ENCODE peak calls at places on chromosomes 12 and 14, in five cellular contexts. K, Y, F, G and Q are unnamed samples.

GRCh38 chr14:20873370-20874177 is 17.6 kb upstream of the RNASE3 start:
- DNase-seq in K (peak), F (peak), Y (peak), G (peak), Q (peak)

GRCh38 chr12:127583041-127583440 is 683.9 kb upstream of the TMEM132C start:
- DNase-seq in G (no peak), K (no peak), Y (no peak), F (no peak), Q (no peak)

GRCh38 chr12:2282321-2282720 is 229.5 kb downstream of the CACNA1C start:
- DNase-seq in K (no peak), G (peak), Y (no peak), F (peak), Q (no peak)

GRCh38 chr12:50676761-50677160 is 87.1 kb upstream of the ATF1 start:
- DNase-seq in G (no peak), Y (no peak), F (no peak), K (no peak), Q (no peak)

GRCh38 chr14:96098309-96098998 is 59.3 kb downstream of the C14orf132 start:
- DNase-seq in G (peak), K (peak), F (peak), Y (peak), Q (peak)

GRCh38 chr14:51614707-51615106 is 37.0 kb upstream of the FRMD6 start:
- DNase-seq in K (no peak), G (no peak), F (no peak), Y (no peak), Q (no peak)

GRCh38 chr12:14273911-14274306 is 91.6 kb upstream of the ATF7IP start:
- DNase-seq in G (no peak), F (no peak), K (no peak), Y (no peak), Q (no peak)

GRCh38 chr12:125005652-125006051 is 12.2 kb downstream of the BRI3BP start:
- DNase-seq in F (no peak), K (peak), G (no peak), Y (no peak), Q (no peak)

GRCh38 chr12:132717531-132718387 is 7.1 kb downstream of the PGAM5 start:
- DNase-seq in Y (no peak), G (no peak), K (no peak), F (no peak), Q (no peak)

GRCh38 chr12:132218915-132219314 is 74.7 kb downstream of the NOC4L start:
- DNase-seq in K (peak), Y (peak), G (peak), F (peak), Q (peak)

GRCh38 chr14:58746261-58746660 is 108.5 kb downstream of the DACT1 start:
- DNase-seq in F (no peak), K (no peak), G (no peak), Y (no peak), Q (peak)
- H3K4me2 ChIP-seq in F (no peak), K (peak), G (no peak), Y (no peak), Q (peak)

GRCh38 chr14:74065746-74066575 is 18.3 kb downstream of the ALDH6A1 start:
- DNase-seq in Y (no peak), K (no peak), F (no peak), G (no peak), Q (no peak)

GRCh38 chr14:74064883-74065282 is 19.4 kb downstream of the ALDH6A1 start:
- DNase-seq in F (no peak), G (no peak), Y (no peak), K (no peak), Q (no peak)

GRCh38 chr14:74062809-74063150 is 21.5 kb downstream of the ALDH6A1 start:
- DNase-seq in F (no peak), Y (no peak), G (no peak), K (no peak), Q (no peak)
- H3K4me2 ChIP-seq in F (no peak), Y (no peak), G (no peak), K (no peak), Q (peak)

DNA sequence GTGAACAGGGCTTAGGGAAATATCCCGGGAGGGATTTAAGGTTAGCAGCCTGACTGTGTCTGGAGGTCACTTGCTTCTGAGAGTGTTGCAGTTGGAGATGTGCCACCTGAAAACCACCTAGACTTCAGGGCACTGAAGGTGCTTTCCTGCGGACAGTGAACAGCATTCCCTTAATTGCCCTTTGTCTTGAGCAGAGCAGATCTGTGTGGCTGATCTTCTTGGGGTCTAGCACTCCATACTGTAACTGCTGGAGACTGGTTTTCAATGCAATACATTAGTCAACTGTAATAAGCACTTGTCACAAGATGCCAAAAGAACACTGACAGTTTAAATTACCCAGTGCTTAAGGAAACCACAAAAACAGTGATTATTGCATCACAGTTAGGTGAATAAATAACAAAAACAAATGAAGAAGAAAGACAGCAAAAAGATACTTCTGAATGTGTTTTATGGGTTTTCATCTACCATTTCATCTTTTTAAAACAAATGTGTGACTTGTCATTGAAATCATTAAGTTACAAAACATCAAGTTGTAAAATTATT is 111.8 kb downstream of the PRIMA1 start:
- DNase-seq in G (no peak), K (no peak), F (no peak), Y (no peak), Q (no peak)
- H3K4me2 ChIP-seq in G (no peak), K (no peak), F (no peak), Y (no peak), Q (no peak)

DNA sequence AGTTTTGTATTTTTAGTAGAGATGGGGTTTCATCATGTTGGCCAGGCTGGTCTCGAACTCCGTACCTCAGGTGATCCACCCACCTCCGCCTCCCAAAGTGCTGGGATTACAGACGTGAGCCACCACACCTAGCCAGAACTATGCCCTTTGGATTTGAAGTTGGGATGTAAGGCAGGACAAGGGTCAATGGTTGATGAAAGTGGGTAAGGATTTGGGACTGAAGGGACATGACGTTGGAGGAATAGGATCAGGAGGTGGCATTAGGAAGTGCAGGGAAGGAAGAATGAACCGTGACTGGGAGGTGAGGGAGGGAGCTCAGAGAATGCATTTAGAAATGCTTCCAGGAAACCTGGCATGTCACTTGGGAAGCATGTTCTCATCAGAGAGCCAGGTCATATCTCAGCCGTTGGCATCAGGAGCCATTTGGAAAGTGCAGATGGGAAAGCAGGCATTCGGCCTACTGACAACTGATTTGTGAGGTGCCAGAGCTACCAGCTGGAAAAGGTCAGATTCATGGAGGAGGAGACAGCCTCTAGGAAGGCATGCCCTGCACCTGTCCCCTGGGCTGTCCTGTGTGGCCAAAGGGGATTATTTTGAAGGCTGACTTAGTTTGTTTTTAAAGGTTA is 2.2 kb downstream of the CRADD start:
- DNase-seq in G (no peak), F (no peak), Y (no peak), K (no peak), Q (no peak)
- H3K4me2 ChIP-seq in G (no peak), F (no peak), Y (no peak), K (no peak), Q (no peak)

GRCh38 chr12:96061864-96062453 is 26.6 kb upstream of the LTA4H start:
- DNase-seq in Y (peak), G (peak), F (peak), K (peak), Q (peak)

GRCh38 chr12:96061323-96061722 is 25.9 kb upstream of the LTA4H start:
- DNase-seq in G (no peak), F (no peak), K (no peak), Y (no peak), Q (no peak)

GRCh38 chr12:96063046-96063445 is 27.7 kb upstream of the LTA4H start:
- DNase-seq in F (no peak), Y (no peak), K (peak), G (no peak), Q (no peak)

GRCh38 chr12:96064966-96065365 is 29.6 kb upstream of the LTA4H start:
- DNase-seq in G (no peak), K (no peak), Y (no peak), F (no peak), Q (no peak)

DNA sequence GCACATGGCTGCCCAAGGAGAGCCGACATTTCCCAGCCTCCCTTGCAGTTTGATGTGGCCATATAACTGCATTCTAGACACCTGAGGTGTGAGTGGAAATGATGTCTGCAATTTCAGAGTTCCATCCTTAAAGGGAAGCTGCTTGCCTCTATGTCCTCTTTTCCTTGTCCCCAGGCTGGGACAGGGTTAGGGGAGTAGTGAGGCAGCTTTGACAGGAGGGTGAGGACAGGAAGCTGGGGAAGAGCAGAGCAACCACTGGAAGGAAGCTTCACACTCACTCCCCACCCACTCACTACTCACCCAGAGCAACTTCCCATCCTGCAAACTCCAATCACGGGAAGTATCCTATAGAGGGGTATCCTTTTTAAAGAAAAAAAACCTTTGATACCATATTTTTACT is 28.9 kb upstream of the LTA4H start:
- DNase-seq in Y (no peak), G (no peak), F (no peak), K (no peak), Q (no peak)
- H3K4me2 ChIP-seq in Y (no peak), G (no peak), F (no peak), K (no peak), Q (no peak)

DNA sequence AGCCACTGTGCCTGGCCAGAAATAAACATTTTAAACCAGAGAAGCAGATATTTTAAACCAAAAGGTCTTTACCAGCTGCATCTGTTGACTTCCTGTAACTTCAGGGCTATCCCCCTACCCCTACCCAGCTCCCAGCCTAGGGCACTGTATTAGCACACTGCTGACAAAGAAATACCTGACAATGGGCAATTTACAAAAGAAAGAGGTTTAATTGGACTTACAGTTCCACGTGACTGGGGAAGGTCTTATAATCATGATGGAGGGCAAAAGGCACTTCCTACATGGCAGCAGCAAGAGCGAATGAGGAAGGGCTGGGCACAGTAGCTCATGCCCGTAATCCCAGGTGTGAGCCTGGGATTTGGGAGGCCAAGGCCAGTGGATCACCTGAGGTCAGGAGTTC is 26.0 kb downstream of the GEMIN2 start:
- DNase-seq in Y (no peak), F (peak), K (no peak), G (no peak), Q (no peak)
- H3K4me2 ChIP-seq in Y (no peak), F (no peak), K (no peak), G (no peak), Q (no peak)

GRCh38 chr12:95169368-95169767 is 47.9 kb downstream of the FGD6 start:
- DNase-seq in Y (no peak), G (peak), F (no peak), K (no peak), Q (peak)
- H3K4me2 ChIP-seq in Y (no peak), G (no peak), F (no peak), K (no peak), Q (peak)

GRCh38 chr14:60652674-60653387 is 3.6 kb upstream of the SIX1 start:
- DNase-seq in Y (peak), F (peak), K (peak), G (no peak), Q (no peak)

GRCh38 chr14:60653709-60654161 is 4.5 kb upstream of the SIX1 start:
- DNase-seq in K (no peak), F (peak), G (no peak), Y (no peak), Q (no peak)

GRCh38 chr14:60654303-60654925 is 5.1 kb upstream of the SIX1 start:
- DNase-seq in K (peak), F (no peak), Y (peak), G (no peak), Q (no peak)

GRCh38 chr14:60651936-60652673 is 2.8 kb upstream of the SIX1 start:
- DNase-seq in K (peak), Y (peak), G (no peak), F (peak), Q (no peak)

DNA sequence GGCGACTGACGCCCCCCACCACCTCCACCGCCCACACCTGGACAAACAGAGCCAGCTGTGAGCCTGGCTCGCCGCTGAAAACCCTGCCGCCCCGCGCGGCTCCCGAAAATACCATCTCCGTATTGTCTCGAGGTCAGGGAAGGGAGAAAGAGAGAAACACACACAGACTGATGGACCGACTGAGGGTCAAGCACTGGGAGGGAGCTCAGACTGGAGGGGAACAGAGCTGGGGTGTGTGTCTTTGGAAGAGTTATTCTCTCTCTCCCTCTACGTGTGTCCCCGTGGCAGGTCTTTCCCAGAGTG is 4.1 kb upstream of the SIX1 start:
- DNase-seq in K (peak), Y (no peak), G (no peak), F (peak), Q (no peak)
- H3K4me2 ChIP-seq in K (peak), Y (peak), G (peak), F (peak), Q (no peak)

DNA sequence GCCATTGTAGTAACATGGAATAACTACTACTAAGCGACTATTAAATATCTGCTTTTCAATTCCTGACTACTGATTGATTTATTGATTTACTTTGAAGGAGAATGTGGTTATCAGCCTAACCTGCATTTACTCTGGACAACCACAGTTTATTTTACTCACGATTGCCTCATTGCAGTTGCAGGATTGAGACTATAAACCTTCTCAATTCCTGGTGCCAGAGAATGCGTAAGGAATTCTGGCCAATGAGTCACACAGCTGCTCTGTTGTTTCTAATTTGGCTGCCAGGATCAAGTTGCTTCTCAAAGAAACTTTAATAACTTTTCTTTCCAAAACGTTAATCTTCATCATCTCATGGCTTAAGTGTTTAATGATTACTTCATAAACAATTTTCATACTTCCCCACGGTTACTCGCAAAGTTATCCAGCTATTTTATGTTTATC is 13.1 kb upstream of the TMTC1 start:
- DNase-seq in Y (no peak), G (no peak), K (no peak), F (no peak), Q (peak)
- H3K4me2 ChIP-seq in Y (no peak), G (no peak), K (peak), F (no peak), Q (peak)

GRCh38 chr12:80498059-80498728 is 54.2 kb downstream of the PTPRQ start:
- DNase-seq in F (no peak), Y (no peak), K (no peak), G (no peak), Q (no peak)
- H3K4me2 ChIP-seq in F (no peak), Y (no peak), K (no peak), G (no peak), Q (no peak)